ENCODE peak calls at places on chromosomes 2 and 18, in ten cellular contexts. T is psoas muscle, V is RWPE1, W is fibroblast of the aortic adventitia, F is tibial nerve, P is cardiac fibroblast, G is heart right ventricle, M is fibroblast of villous mesenchyme, B is GM13976, L is HL-60. S is an unnamed sample.

GRCh38 chr2:27551514-27551913 is 31.3 kb upstream of the ZNF512 start:
- DNase-seq in V (no peak), W (no peak), F (no peak), T (no peak), L (no peak), M (no peak), G (no peak), P (no peak), B (no peak), S (no peak)

GRCh38 chr2:120486946-120487345 is 141.0 kb downstream of the INHBB start:
- DNase-seq in V (no peak), M (no peak), W (no peak), B (no peak), G (no peak), T (peak), P (no peak), L (no peak), F (no peak), S (no peak)

GRCh38 chr2:71000780-71001591 is 6.3 kb upstream of the TEX261 start:
- DNase-seq in G (peak), M (peak), T (peak), V (peak), F (no peak), L (peak), P (peak), B (peak), W (peak), S (peak)

GRCh38 chr2:241565413-241565812 is 6.9 kb downstream of the BOK start:
- DNase-seq in L (no peak), T (no peak), W (no peak), F (no peak), G (no peak), P (no peak), V (no peak), B (no peak), M (no peak), S (no peak)

GRCh38 chr2:188974184-188974583 is at the start of gene COL3A1:
- DNase-seq in G (peak), L (no peak), F (no peak), M (peak), P (peak), W (peak), V (no peak), B (no peak), T (no peak), S (no peak)

GRCh38 chr2:169363570-169364150 is 1.3 kb upstream of the LRP2 start:
- DNase-seq in L (peak), M (no peak), T (peak), W (peak), G (no peak), V (no peak), P (peak), F (no peak), B (peak), S (no peak)

GRCh38 chr2:37585295-37585908 is 86.0 kb downstream of the CDC42EP3 start:
- DNase-seq in P (no peak), W (no peak), G (no peak), T (no peak), B (peak), M (peak), L (no peak), V (no peak), F (no peak), S (no peak)

GRCh38 chr2:78682781-78683180 is 342.7 kb upstream of the REG3G start:
- DNase-seq in L (no peak), P (no peak), B (no peak), V (no peak), W (no peak), F (no peak), T (no peak), G (no peak), M (no peak), S (no peak)

GRCh38 chr18:23629444-23629946 is 33.2 kb downstream of the ANKRD29 start:
- DNase-seq in M (no peak), G (no peak), F (no peak), L (no peak), P (no peak), W (no peak), T (no peak), V (no peak), B (peak), S (no peak)

GRCh38 chr18:350953-351572 is 83.2 kb upstream of the THOC1 start:
- DNase-seq in V (no peak), B (no peak), F (no peak), T (no peak), M (no peak), L (no peak), G (no peak), W (no peak), P (no peak), S (no peak)

GRCh38 chr2:137380610-137381009 is 583.7 kb upstream of the HNMT start:
- DNase-seq in F (no peak), W (no peak), B (no peak), L (no peak), P (no peak), T (no peak), G (no peak), M (no peak), V (peak), S (no peak)

GRCh38 chr18:48658721-48659120 is 119.9 kb downstream of the CTIF start:
- DNase-seq in M (no peak), T (no peak), V (no peak), W (no peak), L (no peak), B (no peak), P (no peak), F (no peak), G (no peak), S (peak)

GRCh38 chr18:10524507-10525425 is 1.1 kb upstream of the NAPG start:
- DNase-seq in M (peak), W (no peak), B (no peak), G (no peak), V (no peak), P (peak), F (no peak), T (no peak), L (peak), S (no peak)

GRCh38 chr2:54067851-54068375 is 47.5 kb upstream of the ACYP2 start:
- DNase-seq in G (no peak), V (no peak), P (no peak), B (no peak), M (no peak), F (no peak), W (no peak), L (no peak), T (no peak), S (no peak)

GRCh38 chr2:58638256-58638795 is 397.2 kb upstream of the FANCL start:
- DNase-seq in V (peak), T (no peak), B (no peak), L (no peak), G (no peak), W (peak), F (no peak), P (no peak), M (no peak), S (no peak)

GRCh38 chr2:130728007-130728454 is 839 bp upstream of the GPR148 start:
- DNase-seq in F (no peak), B (peak), V (no peak), G (no peak), W (peak), T (no peak), M (no peak), P (no peak), L (peak), S (no peak)

GRCh38 chr18:75208836-75209128 is 157 bp downstream of the PTGR3 start:
- DNase-seq in G (peak), P (no peak), V (no peak), B (no peak), M (no peak), F (no peak), T (no peak), W (no peak), L (peak), S (no peak)

GRCh38 chr18:49411928-49412327 is 48.5 kb downstream of the DYM start:
- DNase-seq in M (no peak), V (no peak), F (no peak), L (no peak), B (no peak), P (no peak), T (no peak), W (no peak), G (no peak), S (no peak)

GRCh38 chr2:221097568-221097915 is 474.6 kb downstream of the EPHA4 start:
- DNase-seq in P (no peak), G (no peak), V (peak), B (no peak), L (no peak), T (no peak), W (peak), M (no peak), F (no peak), S (no peak)

GRCh38 chr2:10965241-10965843 is 53.6 kb downstream of the KCNF1 start:
- DNase-seq in F (no peak), P (no peak), M (no peak), T (no peak), B (no peak), V (no peak), G (no peak), L (no peak), W (no peak), S (no peak)

GRCh38 chr2:121485039-121485438 is 45.6 kb upstream of the RNU4ATAC start:
- DNase-seq in M (no peak), V (peak), B (no peak), G (no peak), L (no peak), T (no peak), W (peak), F (no peak), P (peak), S (no peak)

GRCh38 chr18:75896865-75897264 is 469.4 kb upstream of the SMIM21 start:
- DNase-seq in M (no peak), L (no peak), G (no peak), V (peak), B (no peak), P (no peak), W (no peak), F (no peak), T (no peak), S (no peak)

GRCh38 chr2:226118471-226119429 is 680.9 kb downstream of the IRS1 start:
- DNase-seq in P (peak), G (no peak), M (peak), W (peak), F (no peak), L (peak), T (peak), B (no peak), V (peak), S (peak)

GRCh38 chr2:239257511-239257937 is 143.3 kb downstream of the HDAC4 start:
- DNase-seq in B (peak), L (peak), V (peak), P (peak), T (no peak), G (no peak), W (peak), F (no peak), M (peak), S (peak)

GRCh38 chr2:48448274-48449061 is 81.5 kb upstream of the STON1 start:
- DNase-seq in W (peak), G (no peak), L (peak), F (no peak), P (peak), V (peak), T (no peak), M (peak), B (no peak), S (no peak)

GRCh38 chr2:98308068-98308467 is 38.2 kb upstream of the CNGA3 start:
- DNase-seq in L (no peak), T (no peak), P (no peak), V (no peak), G (no peak), B (no peak), W (no peak), M (no peak), F (no peak), S (no peak)

GRCh38 chr18:58176915-58177717 is 133.1 kb downstream of the NEDD4L start:
- DNase-seq in P (peak), T (no peak), V (peak), M (peak), B (no peak), L (no peak), W (peak), G (no peak), F (no peak), S (peak)

GRCh38 chr2:10960606-10961489 is 49.1 kb downstream of the KCNF1 start:
- DNase-seq in B (no peak), F (no peak), V (no peak), W (no peak), G (no peak), M (no peak), L (no peak), P (no peak), T (no peak), S (no peak)

GRCh38 chr18:48959921-48960920 is 9.5 kb upstream of the SMAD7 start:
- DNase-seq in M (peak), B (no peak), W (peak), G (no peak), V (no peak), P (no peak), L (no peak), T (no peak), F (no peak), S (no peak)

GRCh38 chr18:7084766-7085080 is 32.9 kb downstream of the LAMA1 start:
- DNase-seq in L (no peak), B (no peak), P (peak), F (no peak), M (peak), G (no peak), W (peak), V (peak), T (no peak), S (no peak)

GRCh38 chr2:46344696-46345095 is 47.5 kb downstream of the EPAS1 start:
- DNase-seq in B (no peak), F (no peak), T (no peak), L (no peak), V (no peak), W (peak), P (no peak), M (peak), G (no peak), S (no peak)

DNA sequence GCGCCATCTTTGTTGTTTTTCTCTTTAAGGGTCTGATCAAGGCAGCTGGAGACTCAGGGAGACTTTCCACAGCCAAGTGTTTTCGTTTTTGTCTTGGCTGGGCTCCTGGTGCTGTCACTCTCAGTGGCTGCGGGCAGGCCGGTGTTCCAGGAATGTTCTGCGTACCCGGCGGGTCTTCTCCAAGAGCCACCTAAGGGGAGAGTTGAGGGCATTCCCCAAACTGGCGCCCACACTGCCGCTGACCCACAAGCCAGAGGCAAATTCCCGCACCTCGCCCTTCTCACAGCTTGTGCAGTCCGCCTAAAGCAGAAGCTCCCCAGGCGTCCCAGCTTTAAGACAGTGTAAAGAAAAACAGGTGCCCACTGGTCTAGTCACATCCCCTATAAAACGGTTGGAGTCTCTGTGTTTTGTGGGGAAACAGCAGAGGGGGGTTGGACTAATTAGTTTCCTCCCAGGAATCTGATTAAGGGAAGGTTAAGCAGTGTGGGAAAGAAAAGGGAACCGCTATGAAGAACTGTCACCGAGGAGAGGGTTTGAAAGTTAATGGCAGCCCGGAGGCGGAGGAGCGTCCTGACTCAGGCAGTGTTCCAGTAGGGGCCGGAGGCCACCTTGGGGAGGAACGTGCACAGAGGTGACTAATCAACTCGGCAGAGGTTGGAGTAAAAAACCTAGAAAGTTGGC is 224.5 kb downstream of the SLC4A3 start:
- DNase-seq in B (no peak), G (peak), M (peak), W (peak), P (peak), L (no peak), F (no peak), T (no peak), V (peak), S (no peak)
- TF ChIP-seq CTCF in B (no peak), G (no peak), M (no peak), W (no peak), P (no peak), L (no peak), F (no peak), T (no peak), V (no peak), S (no peak)

DNA sequence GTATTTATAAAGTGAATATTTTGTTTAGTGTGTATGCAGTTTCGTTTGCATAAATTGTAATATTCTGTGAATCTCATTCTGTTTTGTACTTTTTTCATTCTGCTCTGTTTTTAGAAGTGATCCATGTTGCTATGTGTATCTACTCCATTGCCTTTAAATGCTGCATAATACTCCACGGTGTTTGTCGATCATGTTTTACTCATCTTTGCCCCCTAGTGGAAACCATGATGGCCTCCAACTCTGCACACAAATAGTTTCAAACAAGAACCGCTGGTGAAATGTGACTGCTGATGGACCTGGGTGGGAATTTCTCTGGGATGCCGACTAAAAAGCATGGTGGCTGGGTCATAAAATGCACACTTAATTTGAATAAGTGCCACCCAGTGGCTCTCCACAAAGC is 32.0 kb upstream of the SKOR2 start:
- DNase-seq in G (no peak), M (peak), V (no peak), T (no peak), W (peak), F (no peak), L (peak), B (no peak), P (peak), S (no peak)
- TF ChIP-seq CTCF in G (peak), M (peak), V (peak), T (peak), W (peak), F (no peak), L (peak), B (no peak), P (peak), S (no peak)

GRCh38 chr2:104840916-104841315 is 13.0 kb upstream of the POU3F3 start:
- DNase-seq in F (no peak), T (no peak), W (no peak), P (no peak), V (no peak), L (no peak), M (no peak), G (no peak), B (no peak), S (no peak)

GRCh38 chr2:104840151-104840550 is 13.8 kb upstream of the POU3F3 start:
- DNase-seq in T (no peak), P (no peak), F (no peak), W (no peak), V (no peak), L (no peak), G (no peak), M (no peak), B (no peak), S (no peak)

GRCh38 chr2:104836253-104836652 is 17.7 kb upstream of the POU3F3 start:
- DNase-seq in T (no peak), M (no peak), F (no peak), L (no peak), W (no peak), V (no peak), B (no peak), G (no peak), P (no peak), S (no peak)

GRCh38 chr2:104834431-104834830 is 19.5 kb upstream of the POU3F3 start:
- DNase-seq in P (no peak), W (no peak), L (no peak), G (no peak), T (no peak), V (no peak), M (no peak), B (no peak), F (no peak), S (no peak)

DNA sequence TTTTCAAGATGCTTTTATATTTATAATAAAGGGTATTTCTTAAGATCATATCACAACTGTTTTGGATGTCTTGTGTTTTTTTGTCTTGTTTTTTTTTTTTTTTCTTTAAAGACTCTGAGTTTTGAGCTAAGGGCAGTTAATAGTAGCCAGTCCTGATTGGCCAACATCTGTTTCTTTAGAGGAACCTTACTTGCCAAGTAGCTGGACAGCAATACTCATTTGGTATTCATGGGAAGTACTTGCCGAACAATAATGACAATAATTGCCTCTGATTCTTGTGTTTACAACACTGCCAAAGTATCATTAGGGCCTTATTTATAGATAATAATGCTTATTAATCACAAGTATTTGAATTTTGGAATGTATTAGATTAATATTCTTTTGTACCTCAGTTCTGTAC is 17.1 kb upstream of the POU3F3 start:
- DNase-seq in B (no peak), M (no peak), T (no peak), F (no peak), P (no peak), L (no peak), W (no peak), V (no peak), G (no peak), S (no peak)
- TF ChIP-seq CTCF in B (no peak), M (no peak), T (no peak), F (no peak), P (no peak), L (no peak), W (no peak), V (no peak), G (no peak), S (no peak)

GRCh38 chr2:232976176-232976575 is 36.9 kb downstream of the NGEF start:
- DNase-seq in L (no peak), G (no peak), B (no peak), P (no peak), W (no peak), T (no peak), M (no peak), F (no peak), V (no peak), S (peak)
- TF ChIP-seq CTCF in L (no peak), G (no peak), B (no peak), P (no peak), W (no peak), T (no peak), M (no peak), F (no peak), V (no peak), S (no peak)

GRCh38 chr2:201983174-201983573 is 50.5 kb upstream of the FZD7 start:
- DNase-seq in F (no peak), L (no peak), M (no peak), V (no peak), B (no peak), G (no peak), W (no peak), P (no peak), T (no peak), S (no peak)
- TF ChIP-seq CTCF in F (no peak), L (no peak), M (no peak), V (no peak), B (no peak), G (no peak), W (no peak), P (no peak), T (no peak), S (no peak)

GRCh38 chr18:3293196-3293951 is 31.4 kb downstream of the MYL12B start:
- DNase-seq in M (no peak), T (no peak), F (no peak), P (no peak), G (no peak), B (no peak), L (no peak), V (no peak), W (peak), S (no peak)
- TF ChIP-seq CTCF in M (no peak), T (no peak), F (no peak), P (no peak), G (no peak), B (no peak), L (no peak), V (no peak), W (no peak), S (no peak)

S was measured in lower leg skin.